ENCODE peak calls at places on chromosome 19, in ten cellular contexts. C is pancreas; Z is coronary artery; Q is heart right ventricle; V is Peyer's patch; Y is heart left ventricle; J is CD4-positive, alpha-beta T cell; G is thyroid gland; X is small intestine; M is thoracic aorta. I is an unnamed sample.

GRCh38 chr19:42032428-42032827 is 37.6 kb downstream of the GRIK5 start:
- DNase-seq in C (no peak), Z (no peak), Q (no peak), V (no peak), Y (no peak), J (no peak), G (no peak), X (peak; percentile 66), M (no peak), I (no peak)

GRCh38 chr19:55339225-55340143 is at the start of gene KMT5C:
- DNase-seq in C (peak; percentile 100), Z (peak; percentile 100), Q (peak; percentile 100), V (peak; percentile 100), Y (peak; percentile 100), J (peak; percentile 100), G (peak; percentile 100), X (peak; percentile 100), M (peak; percentile 100), I (peak; percentile 99)

GRCh38 chr19:49294401-49294800 is 30.6 kb downstream of the SLC6A16 start:
- DNase-seq in C (no peak), Z (no peak), Q (no peak), V (no peak), Y (no peak), J (no peak), G (no peak), X (no peak), M (no peak), I (no peak)

GRCh38 chr19:30719991-30720329 is 347.8 kb downstream of the ZNF536 start:
- DNase-seq in C (peak; percentile 26), Z (no peak), Q (peak; percentile 17), V (no peak), Y (peak; percentile 33), J (no peak), G (peak; percentile 50), X (no peak), M (no peak), I (no peak)

GRCh38 chr19:31318790-31319189 is 30.4 kb downstream of the TSHZ3 start:
- DNase-seq in C (no peak), Z (no peak), Q (no peak), V (no peak), Y (no peak), J (no peak), G (no peak), X (no peak), M (no peak), I (no peak)

GRCh38 chr19:756232-756631 is 5.3 kb downstream of the MISP start:
- DNase-seq in C (no peak), Z (no peak), Q (no peak), V (no peak), Y (no peak), J (no peak), G (no peak), X (peak; percentile 88), M (no peak), I (peak; percentile 81)

GRCh38 chr19:49801401-49801888 is 11.6 kb downstream of the FUZ start:
- DNase-seq in C (no peak), Z (no peak), Q (no peak), V (no peak), Y (no peak), J (no peak), G (no peak), X (no peak), M (no peak), I (no peak)

GRCh38 chr19:36169084-36169760 is 17.0 kb upstream of the COX7A1 start:
- DNase-seq in C (no peak), Z (no peak), Q (peak; percentile 18), V (peak; percentile 74), Y (no peak), J (no peak), G (peak; percentile 37), X (peak; percentile 94), M (no peak), I (no peak)

GRCh38 chr19:42153606-42154405 is 21.6 kb upstream of the POU2F2 start:
- DNase-seq in C (no peak), Z (no peak), Q (no peak), V (no peak), Y (no peak), J (no peak), G (no peak), X (no peak), M (no peak), I (no peak)

GRCh38 chr19:40754611-40755247 is 3.7 kb downstream of the SNRPA start:
- DNase-seq in C (peak; percentile 57), Z (no peak), Q (no peak), V (peak; percentile 74), Y (no peak), J (no peak), G (no peak), X (peak; percentile 92), M (no peak), I (no peak)
- H3K27ac ChIP-seq in C (no peak overlapping the region), Z (no peak overlapping the region), Q (no peak overlapping the region), V (peak overlapping the region; percentile 81), Y (no peak overlapping the region), J (no peak overlapping the region), G (peak overlapping the region; percentile 43), X (peak overlapping the region; percentile 95), M (no peak overlapping the region), I (peak overlapping the region; percentile 35)

GRCh38 chr19:18290250-18291018 is 9.0 kb upstream of the JUND start:
- DNase-seq in C (no peak), Z (no peak), Q (no peak), V (no peak), Y (no peak), J (peak; percentile 60), G (no peak), X (peak; percentile 58), M (no peak), I (no peak)

GRCh38 chr19:18286973-18287635 is 5.7 kb upstream of the JUND start:
- DNase-seq in C (no peak), Z (no peak), Q (no peak), V (no peak), Y (no peak), J (no peak), G (no peak), X (no peak), M (no peak), I (no peak)

GRCh38 chr19:18291019-18291524 is 9.7 kb upstream of the JUND start:
- DNase-seq in C (no peak), Z (no peak), Q (no peak), V (no peak), Y (no peak), J (no peak), G (no peak), X (no peak), M (no peak), I (no peak)

GRCh38 chr19:18289471-18290066 is 8.1 kb upstream of the JUND start:
- DNase-seq in C (no peak), Z (no peak), Q (no peak), V (no peak), Y (no peak), J (no peak), G (no peak), X (no peak), M (no peak), I (no peak)

DNA sequence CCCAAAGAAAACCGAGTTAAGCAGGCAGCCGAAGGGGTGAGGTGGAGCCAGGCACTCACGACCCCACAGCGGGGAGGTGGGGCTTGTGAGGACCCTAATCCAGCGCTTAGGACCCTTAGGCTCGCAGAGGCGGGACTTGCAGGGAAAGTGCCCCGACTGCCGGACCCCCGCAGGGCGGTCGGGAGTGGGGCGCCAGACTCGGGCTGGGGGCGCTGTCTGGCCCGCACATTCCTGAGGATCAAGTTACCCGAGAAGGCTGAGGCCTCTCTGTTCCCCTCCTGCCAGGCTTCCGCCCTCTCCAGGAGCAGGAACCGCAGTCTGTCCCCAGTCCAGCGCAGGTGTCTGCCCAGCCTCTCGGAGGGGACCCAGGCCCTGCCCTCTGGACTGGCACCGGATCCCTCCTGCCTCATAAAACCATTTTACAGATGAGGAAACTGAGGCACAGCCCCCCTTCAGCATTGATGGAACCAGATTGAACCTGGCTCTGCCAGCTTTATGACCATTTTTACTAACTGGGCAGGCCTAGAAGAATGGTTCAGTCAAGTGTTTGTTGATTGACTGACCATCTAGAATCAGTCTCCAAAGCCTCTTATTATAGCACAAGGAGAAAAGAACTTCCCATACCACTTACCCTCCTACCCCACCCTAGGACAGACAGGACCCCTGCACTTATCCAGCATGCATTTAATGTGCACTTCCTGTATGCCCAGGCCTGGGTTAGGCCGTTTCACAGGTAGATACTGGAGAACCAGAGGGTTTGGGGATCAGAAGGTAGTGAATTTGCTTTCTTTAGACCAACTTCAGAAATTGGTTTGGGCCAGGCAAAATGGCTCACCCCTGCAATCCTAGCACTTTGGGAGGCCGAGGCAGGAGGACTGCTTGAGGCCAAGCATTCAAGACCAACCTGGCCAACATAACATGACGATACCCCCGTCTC is 6.7 kb upstream of the JUND start:
- DNase-seq in C (no peak), Z (no peak), Q (no peak), V (no peak), Y (no peak), J (no peak), G (peak; percentile 55), X (no peak), M (no peak), I (no peak)
- H3K27ac ChIP-seq in C (no peak overlapping the region), Z (no peak overlapping the region), Q (no peak overlapping the region), V (peak overlapping the region; percentile 51), Y (no peak overlapping the region), J (no peak overlapping the region), G (no peak overlapping the region), X (no peak overlapping the region), M (peak overlapping the region; percentile 66), I (no peak overlapping the region)

DNA sequence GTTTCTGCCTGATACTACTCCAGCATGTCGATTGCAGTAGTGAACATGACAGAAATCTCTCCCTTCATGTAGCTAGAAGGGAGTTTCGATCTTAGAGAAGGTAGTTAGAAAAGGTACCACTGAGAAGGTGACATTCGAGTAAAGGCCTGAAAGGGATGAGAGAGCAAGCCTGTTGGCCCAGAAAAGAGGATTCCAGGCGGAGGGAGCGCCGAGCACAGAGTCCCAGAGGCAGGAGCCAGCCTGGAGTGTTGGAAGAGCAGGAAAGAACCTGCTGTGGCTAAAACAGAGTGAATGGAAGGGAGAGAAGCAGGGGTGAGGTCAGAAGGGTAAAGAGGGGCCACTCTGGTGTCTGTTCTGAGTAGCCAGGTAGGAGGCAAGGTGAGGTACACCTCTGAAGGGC is 52.5 kb downstream of the GARRE1 start:
- DNase-seq in C (no peak), Z (no peak), Q (no peak), V (no peak), Y (no peak), J (no peak), G (no peak), X (no peak), M (no peak), I (no peak)
- H3K27ac ChIP-seq in C (no peak overlapping the region), Z (peak overlapping the region; percentile 75), Q (no peak overlapping the region), V (peak overlapping the region; percentile 59), Y (peak overlapping the region; percentile 68), J (no peak overlapping the region), G (peak overlapping the region; percentile 6), X (no peak overlapping the region), M (peak overlapping the region; percentile 81), I (no peak overlapping the region)

DNA sequence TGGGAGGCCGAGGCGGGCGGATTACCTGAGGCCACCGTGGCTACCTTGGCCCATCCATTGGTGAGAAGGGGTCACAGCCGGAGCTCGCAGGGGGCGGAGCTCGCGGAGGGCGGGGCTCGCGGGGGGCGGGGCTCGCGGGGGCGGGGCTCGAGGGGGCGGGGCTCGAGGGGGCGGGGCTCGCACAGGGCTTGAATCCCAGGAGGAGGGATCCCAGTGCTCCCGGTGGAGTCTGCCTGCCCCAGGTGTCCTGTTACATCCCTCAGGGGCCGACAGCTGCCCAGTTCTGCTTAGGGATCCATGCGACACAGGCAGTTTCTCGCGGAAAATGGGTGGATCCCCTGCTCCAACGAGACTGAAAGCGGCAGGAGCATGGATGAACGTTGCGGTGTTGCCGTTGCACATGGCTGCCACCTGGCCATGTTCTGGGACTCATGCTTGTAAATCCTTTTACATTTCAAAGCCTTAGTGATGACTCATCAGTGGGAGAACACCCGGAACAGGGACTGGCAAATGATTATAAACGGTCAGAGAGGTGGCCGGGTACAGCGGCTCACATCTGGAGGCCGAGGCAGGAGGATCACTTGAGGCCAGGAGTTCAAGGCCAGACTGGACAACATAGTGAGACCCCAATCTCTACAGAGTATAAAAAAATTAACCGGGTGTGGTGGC is 25.1 kb downstream of the TMPRSS9 start:
- DNase-seq in C (peak; percentile 28), Z (no peak), Q (no peak), V (peak; percentile 71), Y (no peak), J (no peak), G (no peak), X (peak; percentile 81), M (no peak), I (peak; percentile 80)
- H3K27ac ChIP-seq in C (no peak overlapping the region), Z (no peak overlapping the region), Q (no peak overlapping the region), V (no peak overlapping the region), Y (no peak overlapping the region), J (no peak overlapping the region), G (no peak overlapping the region), X (peak overlapping the region; percentile 7), M (no peak overlapping the region), I (peak overlapping the region; percentile 34)

I was measured in epithelial cell of prostate.